ENCODE peak calls at places on chromosomes 12 and 14, in seven cellular contexts. O, M, P, H, A, K and E are unnamed samples.

GRCh38 chr12:118189761-118190181 is 53.8 kb downstream of the PEBP1 start:
- DNase-seq in O (no peak), M (no peak), P (no peak), H (no peak), A (no peak), K (peak), E (no peak)

GRCh38 chr14:101665478-101666078 is 95.9 kb upstream of the PPP2R5C start:
- DNase-seq in O (no peak), M (peak), P (no peak), H (peak), A (peak), K (peak), E (no peak)

GRCh38 chr12:90331821-90332220 is 623.2 kb downstream of the CCER1 start:
- DNase-seq in O (no peak), M (no peak), P (no peak), H (no peak), A (no peak), K (no peak), E (no peak)

GRCh38 chr14:94775875-94776217 is 5.9 kb upstream of the GSC start:
- DNase-seq in O (no peak), M (no peak), P (no peak), H (no peak), A (no peak), K (no peak), E (no peak)

GRCh38 chr12:58174316-58174715 is 232.9 kb downstream of the ATP23 start:
- DNase-seq in O (no peak), M (no peak), P (no peak), H (no peak), A (no peak), K (no peak), E (no peak)

GRCh38 chr12:68686595-68687521 is at the start of gene NUP107:
- DNase-seq in O (peak), M (peak), P (peak), H (peak), A (peak), K (peak), E (peak)

GRCh38 chr14:100121643-100122480 is 37.6 kb downstream of the DEGS2 start:
- DNase-seq in O (no peak), M (no peak), P (no peak), H (no peak), A (no peak), K (no peak), E (no peak)

GRCh38 chr12:2382391-2383155 is 329.8 kb downstream of the CACNA1C start:
- DNase-seq in O (no peak), M (no peak), P (no peak), H (no peak), A (no peak), K (no peak), E (no peak)

GRCh38 chr12:54038760-54039414 is 6.0 kb downstream of the HOXC5 start:
- DNase-seq in O (no peak), M (no peak), P (no peak), H (no peak), A (no peak), K (no peak), E (no peak)